ENCODE peak calls at places on chromosomes 4 and X, in five cellular contexts. P, Q, X, T and Z are unnamed samples.
A peak's percentile ranks its signal among the peaks of the same experiment; 100 is the strongest.

GRCh38 chr4:39812500-39812899 is 114.6 kb downstream of the UBE2K start:
- DNase-seq in X (no peak), P (no peak), Q (no peak), T (peak; percentile 37), Z (no peak)

GRCh38 chrX:131322646-131323045 is 33.5 kb upstream of the IGSF1 start:
- DNase-seq in Q (no peak), P (no peak), X (no peak), T (no peak), Z (no peak)

GRCh38 chr4:83618431-83618830 is 82.5 kb downstream of the GPAT3 start:
- DNase-seq in X (peak; percentile 23), Q (no peak), T (no peak), P (no peak), Z (no peak)

GRCh38 chr4:148834804-148835598 is 392.8 kb upstream of the NR3C2 start:
- DNase-seq in Q (no peak), X (peak; percentile 18), P (no peak), T (peak; percentile 72), Z (peak; percentile 73)

GRCh38 chr4:77089880-77090279 is 14.1 kb upstream of the CCNI start:
- DNase-seq in Q (no peak), T (no peak), X (no peak), P (no peak), Z (no peak)

GRCh38 chrX:111244238-111244750 is 26.0 kb downstream of the CAPN6 start:
- DNase-seq in Q (no peak), X (peak; percentile 35), P (no peak), T (no peak), Z (no peak)

GRCh38 chr4:1748465-1748995 is 27.2 kb downstream of the TACC3 start:
- DNase-seq in T (peak; percentile 89), X (peak; percentile 88), P (no peak), Q (peak; percentile 54), Z (peak; percentile 87)

GRCh38 chr4:78057600-78058560 is 757 bp downstream of the FRAS1 start:
- DNase-seq in Q (no peak), T (peak; percentile 79), X (peak; percentile 62), P (no peak), Z (peak; percentile 65)

GRCh38 chr4:26410385-26411293 is 79.6 kb downstream of the CCKAR start:
- DNase-seq in X (peak; percentile 65), T (no peak), Q (no peak), P (no peak), Z (no peak)

GRCh38 chr4:3461515-3462291 is 1.4 kb upstream of the DOK7 start:
- DNase-seq in P (no peak), T (peak; percentile 87), X (no peak), Q (no peak), Z (peak; percentile 82)

GRCh38 chr4:153151535-153152452 is 52.4 kb upstream of the TRIM2 start:
- DNase-seq in Q (no peak), P (no peak), T (peak; percentile 89), X (peak; percentile 98), Z (peak; percentile 87)

GRCh38 chrX:134622056-134622812 is 36.0 kb downstream of the PLAC1 start:
- DNase-seq in T (no peak), Q (no peak), X (peak; percentile 47), P (no peak), Z (no peak)

GRCh38 chr4:66681962-66682361 is 863.3 kb downstream of the CENPC start:
- DNase-seq in P (no peak), Q (no peak), X (no peak), T (no peak), Z (no peak)

GRCh38 chrX:148633509-148633908 is 133.1 kb downstream of the AFF2 start:
- DNase-seq in T (no peak), Q (no peak), X (no peak), P (no peak), Z (no peak)

GRCh38 chr4:109209647-109210046 is 92.8 kb downstream of the COL25A1 start:
- DNase-seq in X (no peak), Q (no peak), P (no peak), T (no peak), Z (no peak)

GRCh38 chr4:70158576-70158975 is 4.5 kb downstream of the PRR27 start:
- DNase-seq in Q (no peak), X (peak; percentile 2), P (no peak), T (peak; percentile 51), Z (peak; percentile 27)

GRCh38 chrX:2159393-2159792 is 341.4 kb downstream of the DHRSX start:
- DNase-seq in X (no peak), P (no peak), Q (no peak), T (no peak), Z (no peak)

GRCh38 chrX:81537723-81538122 is 335.8 kb downstream of the SH3BGRL start:
- DNase-seq in X (no peak), T (no peak), Q (no peak), P (no peak), Z (no peak)

GRCh38 chr4:109801895-109802319 is at the start of gene CFI:
- DNase-seq in Q (no peak), T (no peak), X (no peak), P (no peak), Z (no peak)

GRCh38 chrX:113929004-113929403 is 654.9 kb upstream of the HTR2C start:
- DNase-seq in Q (no peak), T (no peak), X (peak; percentile 83), P (no peak), Z (no peak)
- TF ChIP-seq CTCF in Q (no peak), T (peak; percentile 56), X (peak; percentile 86), P (no peak), Z (peak; percentile 50)

GRCh38 chr4:13364178-13364577 is 120.0 kb downstream of the RAB28 start:
- DNase-seq in Q (no peak), X (no peak), T (no peak), P (no peak), Z (no peak)

GRCh38 chr4:13367244-13367643 is 116.9 kb downstream of the RAB28 start:
- DNase-seq in P (no peak), X (no peak), Q (no peak), T (no peak), Z (no peak)

GRCh38 chr4:13367691-13368090 is 116.4 kb downstream of the RAB28 start:
- DNase-seq in Q (no peak), X (no peak), T (no peak), P (no peak), Z (no peak)

GRCh38 chr4:13365195-13365594 is 118.9 kb downstream of the RAB28 start:
- DNase-seq in Q (no peak), X (no peak), T (no peak), P (no peak), Z (no peak)

DNA sequence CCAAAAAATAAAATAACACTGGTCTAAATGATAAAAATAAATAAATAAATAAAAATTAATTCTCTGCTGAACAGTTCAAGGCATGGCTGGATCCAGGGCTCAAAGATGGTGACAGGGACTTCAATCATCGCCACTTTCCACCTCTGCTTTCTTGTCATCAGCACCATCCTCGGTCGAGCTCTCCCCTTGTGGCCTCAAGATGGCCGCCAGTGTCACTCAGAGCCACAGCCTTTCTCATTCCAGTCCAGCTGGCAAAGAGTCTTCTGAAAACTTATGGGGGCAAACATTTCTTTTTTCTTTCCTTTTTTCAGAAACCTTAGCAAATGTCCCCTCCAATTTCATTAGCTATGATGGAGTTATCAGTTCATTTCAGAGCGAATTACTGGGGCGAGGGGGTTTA is 119.5 kb downstream of the RAB28 start:
- DNase-seq in P (no peak), X (no peak), Q (no peak), T (no peak), Z (no peak)
- H3K27ac ChIP-seq in P (no peak overlapping the region), X (no peak overlapping the region), Q (no peak overlapping the region), T (no peak overlapping the region), Z (no peak overlapping the region)

DNA sequence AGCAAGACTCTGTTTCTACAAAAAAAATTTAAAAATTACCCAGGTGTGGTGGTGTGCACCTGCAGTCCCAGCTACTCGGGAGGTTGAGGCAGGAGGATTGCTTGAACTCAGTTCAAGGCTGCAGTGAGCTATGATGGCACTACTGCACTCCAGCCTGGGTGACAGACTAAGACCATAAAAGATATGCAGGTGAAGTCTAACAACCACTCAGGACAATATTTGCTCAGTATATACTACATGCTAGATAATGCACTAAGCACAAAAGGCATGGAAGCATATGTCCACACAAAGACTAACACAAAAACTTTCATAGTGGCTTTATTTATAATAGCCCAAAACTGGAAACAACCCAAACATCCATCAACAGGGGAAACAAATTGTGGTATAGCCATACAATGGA is 57.7 kb upstream of the TXK start:
- DNase-seq in T (no peak), X (no peak), Q (no peak), P (no peak), Z (no peak)
- H3K4me1 ChIP-seq in T (peaks cover 4% of the 10 kb centered on the region), X (peaks cover 12% of the 10 kb centered on the region), Q (no peaks in the 10 kb centered on the region), P (no peaks in the 10 kb centered on the region), Z (peaks cover 10% of the 10 kb centered on the region)

DNA sequence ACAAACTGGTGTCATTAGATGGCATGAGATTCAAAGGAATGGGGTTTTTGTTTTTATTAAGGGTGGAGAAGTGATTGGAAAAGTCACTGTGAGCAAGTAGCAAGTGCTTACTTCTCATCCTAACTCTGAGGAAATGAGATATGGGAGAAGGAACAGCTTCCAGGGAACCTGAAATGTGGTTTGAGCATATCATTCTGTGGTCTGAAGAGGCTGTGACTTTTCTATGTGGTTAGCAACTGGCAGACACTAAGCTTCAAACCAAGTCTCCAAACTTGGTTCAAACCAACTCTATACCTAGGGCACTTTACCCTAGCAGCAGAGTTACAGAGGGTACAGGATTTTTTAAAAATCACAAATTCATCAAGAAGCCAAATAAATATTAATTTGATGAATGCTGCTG is 58.2 kb downstream of the DCLK2 start:
- DNase-seq in P (no peak), T (no peak), Q (no peak), X (no peak), Z (no peak)
- TF ChIP-seq CTCF in P (no peak), T (no peak), Q (no peak), X (no peak), Z (no peak)

GRCh38 chr4:84778041-84778440 is 188.4 kb downstream of the WDFY3 start:
- DNase-seq in P (no peak), Q (no peak), T (no peak), X (no peak), Z (no peak)
- H3K27ac ChIP-seq in P (no peak overlapping the region), Q (no peak overlapping the region), T (no peak overlapping the region), X (no peak overlapping the region), Z (no peak overlapping the region)